ENCODE peak calls at places on chromosomes 2 and 18, in nine cellular contexts. M, Y, B, U, Q, X, O, I and F are unnamed samples. For H3K36me3, the result is how much of the 10 kb centered on the place peaks cover.

GRCh38 chr2:148402786-148403185 is 241.8 kb upstream of the EPC2 start:
- DNase-seq in M (no peak), Y (no peak), B (no peak), U (no peak), Q (no peak), X (no peak), O (no peak), I (no peak), F (no peak)

GRCh38 chr2:128520340-128520739 is 201.7 kb upstream of the HS6ST1 start:
- DNase-seq in M (no peak), Y (no peak), B (no peak), U (peak), Q (no peak), X (no peak), O (peak), I (no peak), F (no peak)

GRCh38 chr2:81481994-81482368 is 1177.4 kb upstream of the LRRTM1 start:
- DNase-seq in M (no peak), Y (no peak), B (no peak), U (no peak), Q (no peak), X (no peak), O (no peak), I (peak), F (no peak)

GRCh38 chr2:169222665-169223064 is 139.7 kb downstream of the LRP2 start:
- DNase-seq in M (no peak), Y (no peak), B (no peak), U (peak), Q (no peak), X (no peak), O (no peak), I (no peak), F (no peak)

GRCh38 chr2:140892911-140893637 is 1237.7 kb downstream of the LRP1B start:
- DNase-seq in M (no peak), Y (no peak), B (no peak), U (peak), Q (no peak), X (no peak), O (no peak), I (no peak), F (no peak)

GRCh38 chr2:174342600-174343342 is 8.0 kb downstream of the SP9 start:
- DNase-seq in M (no peak), Y (no peak), B (no peak), U (no peak), Q (no peak), X (no peak), O (no peak), I (no peak), F (no peak)

GRCh38 chr2:222872551-222872950 is 11.7 kb downstream of the ACSL3 start:
- DNase-seq in M (no peak), Y (no peak), B (no peak), U (no peak), Q (no peak), X (no peak), O (no peak), I (no peak), F (no peak)

GRCh38 chr18:35289293-35290069 is 548 bp downstream of the ZSCAN30 start:
- DNase-seq in M (no peak), Y (peak), B (no peak), U (peak), Q (peak), X (no peak), O (no peak), I (peak), F (no peak)

GRCh38 chr2:176552456-176553135 is 283.4 kb downstream of the MTX2 start:
- DNase-seq in M (no peak), Y (no peak), B (no peak), U (peak), Q (no peak), X (peak), O (no peak), I (peak), F (no peak)

GRCh38 chr2:232491139-232491780 is 3.6 kb upstream of the ECEL1 start:
- DNase-seq in M (no peak), Y (peak), B (no peak), U (no peak), Q (no peak), X (no peak), O (no peak), I (no peak), F (no peak)

GRCh38 chr2:60707750-60708371 is 48.2 kb upstream of the PAPOLG start:
- DNase-seq in M (no peak), Y (no peak), B (no peak), U (peak), Q (no peak), X (peak), O (no peak), I (peak), F (no peak)

GRCh38 chr2:104788721-104789446 is 65.0 kb upstream of the POU3F3 start:
- DNase-seq in M (no peak), Y (no peak), B (no peak), U (no peak), Q (no peak), X (no peak), O (no peak), I (no peak), F (no peak)

GRCh38 chr18:61964616-61965015 is 71.8 kb upstream of the RNF152 start:
- DNase-seq in M (no peak), Y (no peak), B (no peak), U (no peak), Q (no peak), X (no peak), O (no peak), I (no peak), F (no peak)

GRCh38 chr2:239949537-239949936 is 75.6 kb downstream of the NDUFA10 start:
- DNase-seq in M (no peak), Y (peak), B (no peak), U (no peak), Q (no peak), X (no peak), O (no peak), I (no peak), F (no peak)

GRCh38 chr2:148490840-148491439 is 153.6 kb upstream of the EPC2 start:
- DNase-seq in M (no peak), Y (no peak), B (no peak), U (no peak), Q (no peak), X (no peak), O (no peak), I (no peak), F (no peak)

GRCh38 chr18:76503595-76503994 is 8.6 kb upstream of the ZNF516 start:
- DNase-seq in M (no peak), Y (no peak), B (no peak), U (no peak), Q (no peak), X (no peak), O (no peak), I (no peak), F (peak)

GRCh38 chr2:159169187-159169586 is 117.3 kb downstream of the WDSUB1 start:
- DNase-seq in M (no peak), Y (no peak), B (no peak), U (no peak), Q (no peak), X (peak), O (no peak), I (no peak), F (no peak)

GRCh38 chr18:59961086-59961485 is 61.3 kb downstream of the PMAIP1 start:
- DNase-seq in M (no peak), Y (no peak), B (no peak), U (peak), Q (peak), X (no peak), O (no peak), I (no peak), F (no peak)

GRCh38 chr18:23883277-23883790 is 131.2 kb upstream of the TTC39C start:
- DNase-seq in M (peak), Y (no peak), B (no peak), U (peak), Q (no peak), X (no peak), O (no peak), I (no peak), F (no peak)

GRCh38 chr2:30446602-30447148 is 371 bp upstream of the LCLAT1 start:
- DNase-seq in M (no peak), Y (no peak), B (no peak), U (no peak), Q (no peak), X (peak), O (no peak), I (no peak), F (no peak)

GRCh38 chr2:45728458-45728942 is 77.0 kb downstream of the PRKCE start:
- DNase-seq in M (no peak), Y (no peak), B (no peak), U (no peak), Q (no peak), X (no peak), O (no peak), I (no peak), F (no peak)

GRCh38 chr2:240391111-240392051 is 44.1 kb upstream of the GPC1 start:
- DNase-seq in M (no peak), Y (peak), B (peak), U (no peak), Q (peak), X (no peak), O (no peak), I (no peak), F (peak)

GRCh38 chr2:85177031-85177824 is 44.0 kb downstream of the TCF7L1 start:
- DNase-seq in M (no peak), Y (no peak), B (no peak), U (no peak), Q (no peak), X (no peak), O (no peak), I (no peak), F (no peak)

GRCh38 chr2:183269956-183270355 is 145.7 kb downstream of the NUP35 start:
- DNase-seq in M (no peak), Y (no peak), B (no peak), U (no peak), Q (no peak), X (peak), O (no peak), I (no peak), F (no peak)

GRCh38 chr2:96156926-96157648 is 11.8 kb upstream of the DUSP2 start:
- DNase-seq in M (no peak), Y (peak), B (no peak), U (no peak), Q (no peak), X (no peak), O (no peak), I (no peak), F (no peak)

GRCh38 chr2:232195487-232195886 is 183.1 kb upstream of the ALPP start:
- DNase-seq in M (no peak), Y (no peak), B (no peak), U (no peak), Q (no peak), X (no peak), O (no peak), I (no peak), F (no peak)

GRCh38 chr18:24741961-24742738 is 281.7 kb downstream of the HRH4 start:
- DNase-seq in M (no peak), Y (no peak), B (no peak), U (peak), Q (no peak), X (no peak), O (no peak), I (no peak), F (no peak)

GRCh38 chr2:164479460-164479859 is 141.8 kb downstream of the GRB14 start:
- DNase-seq in M (no peak), Y (no peak), B (peak), U (no peak), Q (no peak), X (peak), O (no peak), I (peak), F (no peak)

GRCh38 chr2:236749346-236749745 is 179.7 kb downstream of the ACKR3 start:
- DNase-seq in M (no peak), Y (no peak), B (no peak), U (peak), Q (no peak), X (peak), O (no peak), I (peak), F (no peak)

DNA sequence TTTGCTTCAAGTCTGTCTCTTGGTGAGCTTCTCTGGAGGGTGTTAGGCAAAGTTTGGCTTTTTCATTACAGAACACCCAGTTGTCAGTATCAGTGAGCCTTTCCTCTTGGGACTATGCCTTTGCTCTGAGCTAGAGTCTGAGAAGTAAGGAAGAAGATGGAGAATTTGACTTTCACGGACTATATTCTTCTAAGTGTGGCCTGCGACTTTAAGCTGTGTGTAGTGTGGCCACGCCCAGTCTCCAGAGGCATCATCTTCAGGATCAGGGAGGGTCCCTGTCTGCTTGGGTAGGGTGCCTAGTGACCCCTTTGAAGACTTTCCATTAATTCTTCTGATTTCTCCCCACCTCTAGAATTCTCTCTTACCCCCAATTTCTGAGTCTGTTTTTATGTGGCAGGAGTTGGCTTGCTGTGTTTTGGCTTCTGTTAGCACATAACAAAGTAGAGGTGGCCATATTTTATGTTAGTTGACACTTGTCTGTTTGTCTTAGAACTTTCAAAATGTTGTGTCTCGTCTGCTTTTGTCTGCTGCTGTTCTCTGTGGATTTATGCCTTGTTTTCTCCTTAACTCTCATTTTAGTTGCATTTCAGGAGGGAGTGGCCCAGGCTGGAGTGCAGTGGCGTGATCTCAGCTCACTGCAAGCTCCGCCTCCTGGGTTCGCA is 8.6 kb downstream of the PLEKHB2 start:
- DNase-seq in M (no peak), Y (no peak), B (no peak), U (no peak), Q (no peak), X (no peak), O (no peak), I (no peak), F (no peak)
- H3K36me3 ChIP-seq in M (under half), Y (under half), B (under half), U (under half), Q (under half), X (under half), O (under half), I (under half), F (under half)

DNA sequence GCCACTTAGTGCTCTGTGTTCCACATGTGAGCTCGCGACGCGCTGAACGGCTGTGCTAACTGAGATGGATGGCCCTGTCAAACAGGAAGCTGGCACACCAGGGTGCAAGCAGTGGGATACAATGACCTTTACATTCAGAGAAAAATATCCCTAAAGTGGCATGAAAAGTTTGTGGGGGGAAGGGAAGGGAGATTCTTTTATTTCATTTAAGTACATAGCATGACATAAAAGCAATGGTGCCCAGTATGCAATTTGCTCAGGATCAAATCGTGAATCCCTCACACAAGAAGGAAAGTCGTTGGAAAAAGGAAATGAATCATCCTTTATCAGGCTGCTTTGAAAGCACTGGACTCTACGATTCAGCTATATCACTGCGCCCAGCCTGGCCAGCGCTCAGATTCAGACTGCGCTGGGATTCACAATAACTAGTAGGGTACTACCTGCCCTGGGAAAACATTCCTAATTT is 26.0 kb downstream of the SATB2 start:
- DNase-seq in M (no peak), Y (no peak), B (no peak), U (no peak), Q (no peak), X (peak), O (no peak), I (peak), F (no peak)
- H3K27ac ChIP-seq in M (no peak), Y (no peak), B (no peak), U (no peak), Q (no peak), X (peak), O (no peak), I (no peak), F (no peak)

GRCh38 chr2:15446961-15447360 is 114.2 kb downstream of the NBAS start:
- DNase-seq in M (no peak), Y (no peak), B (no peak), U (no peak), Q (no peak), X (no peak), O (no peak), I (no peak), F (no peak)
- TF ChIP-seq CTCF in M (no peak), Y (no peak), B (no peak), U (no peak), Q (no peak), X (no peak), O (no peak), I (no peak), F (no peak)

GRCh38 chr2:10048501-10049171 is 5.3 kb downstream of the KLF11 start:
- DNase-seq in M (no peak), Y (no peak), B (no peak), U (peak), Q (no peak), X (peak), O (no peak), I (peak), F (no peak)
- H3K36me3 ChIP-seq in M (under half), Y (half or more), B (half or more), U (under half), Q (under half), X (under half), O (half or more), I (under half), F (under half)

DNA sequence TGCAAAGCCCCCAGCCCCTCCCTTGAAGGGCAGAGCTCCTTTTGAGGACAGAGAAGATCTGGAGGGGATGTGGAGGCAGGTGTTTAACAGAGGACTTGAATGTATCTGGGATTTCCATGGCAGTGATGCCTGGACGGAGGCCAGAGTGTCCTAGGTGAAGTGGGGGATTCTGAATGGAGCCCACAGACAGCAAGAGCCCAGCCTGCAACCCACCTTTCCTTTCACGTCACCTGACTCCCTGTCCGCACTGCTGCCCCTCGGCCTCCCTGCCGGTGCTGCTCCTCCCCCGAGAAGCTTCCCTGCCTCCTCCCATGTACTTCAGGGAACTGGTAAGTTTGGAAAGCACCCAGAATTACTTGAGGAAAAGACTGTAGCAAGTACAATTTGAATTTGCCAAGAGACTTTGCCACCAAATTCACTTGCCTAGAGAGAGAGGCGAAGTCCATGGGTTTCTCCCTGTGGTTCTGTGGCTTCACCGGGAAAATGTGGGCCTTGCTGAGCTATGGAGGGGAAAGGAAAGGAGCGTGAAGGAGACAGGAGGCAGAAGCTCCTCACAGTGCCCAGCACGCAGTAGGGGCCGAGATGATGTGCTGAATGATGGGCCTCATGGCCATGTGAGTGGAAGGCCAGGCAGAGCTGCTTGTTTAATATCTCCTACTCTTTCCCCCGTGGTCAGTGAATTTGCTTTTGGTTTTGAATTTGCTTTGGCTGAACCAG is 13.9 kb upstream of the ASPRV1 start:
- DNase-seq in M (no peak), Y (no peak), B (no peak), U (no peak), Q (no peak), X (no peak), O (no peak), I (no peak), F (no peak)
- H3K27ac ChIP-seq in M (no peak), Y (no peak), B (no peak), U (no peak), Q (no peak), X (no peak), O (no peak), I (no peak), F (peak)

GRCh38 chr2:14072338-14072737 is 560.2 kb upstream of the LRATD1 start:
- DNase-seq in M (no peak), Y (no peak), B (no peak), U (peak), Q (no peak), X (peak), O (no peak), I (peak), F (no peak)
- TF ChIP-seq CTCF in M (no peak), Y (no peak), B (no peak), U (no peak), Q (no peak), X (no peak), O (no peak), I (no peak), F (no peak)